ENCODE peak calls at places on chromosomes 6 and 20, in eight cellular contexts. One of them, this sample, is unnamed. For H3K4me1, the result is how much of the 10 kb centered on the place peaks cover.

GRCh38 chr6:108156180-108156937 is 9.5 kb upstream of the NR2E1 start:
- DNase-seq in mammary epithelial cell: peak
- DNase-seq in fibroblast of lung: no peak
- DNase-seq in K562: no peak
- DNase-seq in neural progenitor cell: peak
- DNase-seq in neuronal stem cell: no peak
- DNase-seq in astrocyte: no peak
- DNase-seq in MM.1S: no peak
- DNase-seq in this sample: no peak

GRCh38 chr6:80543598-80544181 is 437.2 kb downstream of the BCKDHB start:
- DNase-seq in fibroblast of lung: peak
- DNase-seq in K562: no peak
- DNase-seq in MM.1S: no peak
- DNase-seq in astrocyte: peak
- DNase-seq in mammary epithelial cell: peak
- DNase-seq in neuronal stem cell: no peak
- DNase-seq in neural progenitor cell: no peak
- DNase-seq in this sample: no peak

GRCh38 chr6:158142789-158143188 is 25.3 kb downstream of the SERAC1 start:
- DNase-seq in neuronal stem cell: no peak
- DNase-seq in astrocyte: peak
- DNase-seq in neural progenitor cell: no peak
- DNase-seq in MM.1S: no peak
- DNase-seq in mammary epithelial cell: peak
- DNase-seq in K562: no peak
- DNase-seq in fibroblast of lung: peak
- DNase-seq in this sample: no peak

GRCh38 chr6:106102034-106102433 is 15.9 kb downstream of the PRDM1 start:
- DNase-seq in MM.1S: peak
- DNase-seq in mammary epithelial cell: no peak
- DNase-seq in fibroblast of lung: no peak
- DNase-seq in neuronal stem cell: no peak
- DNase-seq in K562: no peak
- DNase-seq in neural progenitor cell: no peak
- DNase-seq in astrocyte: no peak
- DNase-seq in this sample: no peak

GRCh38 chr6:1598433-1598832 is 11.3 kb upstream of the FOXC1 start:
- DNase-seq in astrocyte: no peak
- DNase-seq in fibroblast of lung: no peak
- DNase-seq in mammary epithelial cell: no peak
- DNase-seq in MM.1S: no peak
- DNase-seq in neuronal stem cell: no peak
- DNase-seq in neural progenitor cell: no peak
- DNase-seq in K562: no peak
- DNase-seq in this sample: no peak

GRCh38 chr20:16864958-16865357 is 116.8 kb downstream of the OTOR start:
- DNase-seq in neuronal stem cell: no peak
- DNase-seq in neural progenitor cell: no peak
- DNase-seq in MM.1S: no peak
- DNase-seq in K562: no peak
- DNase-seq in astrocyte: peak
- DNase-seq in mammary epithelial cell: no peak
- DNase-seq in fibroblast of lung: no peak
- DNase-seq in this sample: no peak

GRCh38 chr6:111605100-111605748 is 454 bp downstream of the TRAF3IP2 start:
- DNase-seq in astrocyte: peak
- DNase-seq in mammary epithelial cell: peak
- DNase-seq in K562: peak
- DNase-seq in MM.1S: peak
- DNase-seq in neuronal stem cell: no peak
- DNase-seq in neural progenitor cell: peak
- DNase-seq in fibroblast of lung: peak
- DNase-seq in this sample: peak

GRCh38 chr6:35474978-35475570 is 6.9 kb downstream of the RPL10A start:
- DNase-seq in astrocyte: no peak
- DNase-seq in neural progenitor cell: no peak
- DNase-seq in neuronal stem cell: no peak
- DNase-seq in fibroblast of lung: no peak
- DNase-seq in MM.1S: no peak
- DNase-seq in K562: no peak
- DNase-seq in mammary epithelial cell: no peak
- DNase-seq in this sample: no peak

GRCh38 chr6:134806151-134806550 is 143.8 kb downstream of the ALDH8A1 start:
- DNase-seq in mammary epithelial cell: no peak
- DNase-seq in fibroblast of lung: no peak
- DNase-seq in neuronal stem cell: no peak
- DNase-seq in K562: no peak
- DNase-seq in neural progenitor cell: no peak
- DNase-seq in MM.1S: no peak
- DNase-seq in astrocyte: no peak
- DNase-seq in this sample: no peak

GRCh38 chr20:47070176-47070575 is 175.5 kb downstream of the EYA2 start:
- DNase-seq in neuronal stem cell: no peak
- DNase-seq in astrocyte: peak
- DNase-seq in mammary epithelial cell: no peak
- DNase-seq in neural progenitor cell: no peak
- DNase-seq in K562: no peak
- DNase-seq in fibroblast of lung: no peak
- DNase-seq in MM.1S: no peak
- DNase-seq in this sample: no peak

GRCh38 chr6:93437491-93437890 is 18.1 kb upstream of the EPHA7 start:
- DNase-seq in astrocyte: no peak
- DNase-seq in K562: no peak
- DNase-seq in fibroblast of lung: no peak
- DNase-seq in mammary epithelial cell: no peak
- DNase-seq in MM.1S: no peak
- DNase-seq in neuronal stem cell: no peak
- DNase-seq in neural progenitor cell: no peak
- DNase-seq in this sample: no peak

GRCh38 chr6:169793408-169793807 is 42.0 kb downstream of the ERMARD start:
- DNase-seq in K562: no peak
- DNase-seq in fibroblast of lung: no peak
- DNase-seq in MM.1S: no peak
- DNase-seq in neuronal stem cell: no peak
- DNase-seq in mammary epithelial cell: no peak
- DNase-seq in neural progenitor cell: no peak
- DNase-seq in astrocyte: no peak
- DNase-seq in this sample: no peak

GRCh38 chr20:24819331-24819965 is 129.6 kb upstream of the CST7 start:
- DNase-seq in neural progenitor cell: no peak
- DNase-seq in neuronal stem cell: no peak
- DNase-seq in mammary epithelial cell: no peak
- DNase-seq in fibroblast of lung: no peak
- DNase-seq in MM.1S: no peak
- DNase-seq in K562: no peak
- DNase-seq in astrocyte: no peak
- DNase-seq in this sample: no peak

GRCh38 chr20:25254571-25254970 is 6.7 kb downstream of the PYGB start:
- DNase-seq in neuronal stem cell: no peak
- DNase-seq in MM.1S: no peak
- DNase-seq in mammary epithelial cell: no peak
- DNase-seq in fibroblast of lung: no peak
- DNase-seq in K562: no peak
- DNase-seq in neural progenitor cell: peak
- DNase-seq in astrocyte: no peak
- DNase-seq in this sample: no peak

GRCh38 chr6:53302678-53303360 is 45.9 kb downstream of the ELOVL5 start:
- DNase-seq in astrocyte: peak
- DNase-seq in neural progenitor cell: no peak
- DNase-seq in neuronal stem cell: no peak
- DNase-seq in K562: no peak
- DNase-seq in fibroblast of lung: peak
- DNase-seq in MM.1S: peak
- DNase-seq in mammary epithelial cell: peak
- DNase-seq in this sample: no peak

GRCh38 chr20:14792915-14793314 is 455.5 kb upstream of the FLRT3 start:
- DNase-seq in mammary epithelial cell: no peak
- DNase-seq in K562: no peak
- DNase-seq in neuronal stem cell: no peak
- DNase-seq in astrocyte: no peak
- DNase-seq in neural progenitor cell: no peak
- DNase-seq in MM.1S: no peak
- DNase-seq in fibroblast of lung: no peak
- DNase-seq in this sample: no peak

GRCh38 chr6:54595844-54596243 is 250.7 kb upstream of the FAM83B start:
- DNase-seq in K562: no peak
- DNase-seq in neural progenitor cell: no peak
- DNase-seq in fibroblast of lung: peak
- DNase-seq in mammary epithelial cell: no peak
- DNase-seq in MM.1S: no peak
- DNase-seq in astrocyte: no peak
- DNase-seq in neuronal stem cell: no peak
- DNase-seq in this sample: no peak

GRCh38 chr20:57568088-57568896 is 7.4 kb downstream of the PCK1 start:
- DNase-seq in neural progenitor cell: no peak
- DNase-seq in mammary epithelial cell: no peak
- DNase-seq in K562: no peak
- DNase-seq in MM.1S: no peak
- DNase-seq in neuronal stem cell: no peak
- DNase-seq in fibroblast of lung: no peak
- DNase-seq in astrocyte: no peak
- DNase-seq in this sample: no peak

GRCh38 chr6:33295621-33296369 is 2.9 kb downstream of the RGL2 start:
- DNase-seq in astrocyte: no peak
- DNase-seq in MM.1S: no peak
- DNase-seq in K562: no peak
- DNase-seq in neuronal stem cell: no peak
- DNase-seq in neural progenitor cell: no peak
- DNase-seq in mammary epithelial cell: no peak
- DNase-seq in fibroblast of lung: no peak
- DNase-seq in this sample: no peak

GRCh38 chr20:695165-695866 is 19.7 kb upstream of the SCRT2 start:
- DNase-seq in mammary epithelial cell: no peak
- DNase-seq in fibroblast of lung: no peak
- DNase-seq in neuronal stem cell: no peak
- DNase-seq in astrocyte: peak
- DNase-seq in K562: no peak
- DNase-seq in neural progenitor cell: no peak
- DNase-seq in MM.1S: no peak
- DNase-seq in this sample: no peak

GRCh38 chr20:53658327-53658726 is 64.7 kb upstream of the ZNF217 start:
- DNase-seq in neuronal stem cell: no peak
- DNase-seq in fibroblast of lung: no peak
- DNase-seq in MM.1S: no peak
- DNase-seq in astrocyte: no peak
- DNase-seq in K562: no peak
- DNase-seq in neural progenitor cell: no peak
- DNase-seq in mammary epithelial cell: no peak
- DNase-seq in this sample: no peak
- H3K4me1 ChIP-seq in neuronal stem cell: under half
- H3K4me1 ChIP-seq in fibroblast of lung: under half
- H3K4me1 ChIP-seq in MM.1S: under half
- H3K4me1 ChIP-seq in astrocyte: under half
- H3K4me1 ChIP-seq in K562: under half
- H3K4me1 ChIP-seq in neural progenitor cell: under half
- H3K4me1 ChIP-seq in mammary epithelial cell: under half
- H3K4me1 ChIP-seq in this sample: under half

GRCh38 chr6:47187108-47187507 is 122.6 kb downstream of the TNFRSF21 start:
- DNase-seq in fibroblast of lung: no peak
- DNase-seq in MM.1S: no peak
- DNase-seq in mammary epithelial cell: no peak
- DNase-seq in neural progenitor cell: no peak
- DNase-seq in neuronal stem cell: no peak
- DNase-seq in astrocyte: no peak
- DNase-seq in K562: no peak
- DNase-seq in this sample: no peak

GRCh38 chr6:47188588-47189021 is 121.1 kb downstream of the TNFRSF21 start:
- DNase-seq in astrocyte: peak
- DNase-seq in fibroblast of lung: peak
- DNase-seq in neural progenitor cell: no peak
- DNase-seq in MM.1S: no peak
- DNase-seq in mammary epithelial cell: peak
- DNase-seq in neuronal stem cell: no peak
- DNase-seq in K562: no peak
- DNase-seq in this sample: no peak

GRCh38 chr6:47182291-47182957 is 127.3 kb downstream of the TNFRSF21 start:
- DNase-seq in neural progenitor cell: no peak
- DNase-seq in fibroblast of lung: no peak
- DNase-seq in mammary epithelial cell: no peak
- DNase-seq in K562: no peak
- DNase-seq in MM.1S: no peak
- DNase-seq in astrocyte: no peak
- DNase-seq in neuronal stem cell: no peak
- DNase-seq in this sample: no peak

GRCh38 chr6:47187883-47188587 is 121.7 kb downstream of the TNFRSF21 start:
- DNase-seq in neural progenitor cell: no peak
- DNase-seq in astrocyte: peak
- DNase-seq in mammary epithelial cell: no peak
- DNase-seq in K562: no peak
- DNase-seq in MM.1S: no peak
- DNase-seq in fibroblast of lung: peak
- DNase-seq in neuronal stem cell: no peak
- DNase-seq in this sample: no peak
- H3K9ac ChIP-seq in neural progenitor cell: no peak
- H3K9ac ChIP-seq in astrocyte: peak
- H3K9ac ChIP-seq in mammary epithelial cell: peak
- H3K9ac ChIP-seq in K562: no peak
- H3K9ac ChIP-seq in MM.1S: no peak
- H3K9ac ChIP-seq in fibroblast of lung: no peak
- H3K9ac ChIP-seq in neuronal stem cell: no peak
- H3K9ac ChIP-seq in this sample: no peak

GRCh38 chr6:136783021-136783420 is 9.3 kb downstream of the MAP3K5 start:
- DNase-seq in fibroblast of lung: no peak
- DNase-seq in neuronal stem cell: no peak
- DNase-seq in MM.1S: no peak
- DNase-seq in astrocyte: no peak
- DNase-seq in K562: no peak
- DNase-seq in mammary epithelial cell: no peak
- DNase-seq in neural progenitor cell: no peak
- DNase-seq in this sample: no peak
- H3K4me1 ChIP-seq in fibroblast of lung: under half
- H3K4me1 ChIP-seq in neuronal stem cell: under half
- H3K4me1 ChIP-seq in MM.1S: under half
- H3K4me1 ChIP-seq in astrocyte: under half
- H3K4me1 ChIP-seq in K562: under half
- H3K4me1 ChIP-seq in mammary epithelial cell: under half
- H3K4me1 ChIP-seq in neural progenitor cell: under half
- H3K4me1 ChIP-seq in this sample: under half

GRCh38 chr20:43913291-43914025 is 1.2 kb upstream of the TOX2 start:
- DNase-seq in neural progenitor cell: no peak
- DNase-seq in astrocyte: no peak
- DNase-seq in K562: no peak
- DNase-seq in mammary epithelial cell: no peak
- DNase-seq in fibroblast of lung: no peak
- DNase-seq in MM.1S: no peak
- DNase-seq in neuronal stem cell: no peak
- DNase-seq in this sample: no peak

GRCh38 chr20:43915209-43916072 is 789 bp downstream of the TOX2 start:
- DNase-seq in astrocyte: peak
- DNase-seq in neural progenitor cell: peak
- DNase-seq in MM.1S: no peak
- DNase-seq in K562: no peak
- DNase-seq in neuronal stem cell: no peak
- DNase-seq in fibroblast of lung: peak
- DNase-seq in mammary epithelial cell: no peak
- DNase-seq in this sample: no peak

GRCh38 chr20:43914286-43914685 is 366 bp upstream of the TOX2 start:
- DNase-seq in fibroblast of lung: no peak
- DNase-seq in K562: no peak
- DNase-seq in neural progenitor cell: no peak
- DNase-seq in MM.1S: no peak
- DNase-seq in neuronal stem cell: no peak
- DNase-seq in mammary epithelial cell: no peak
- DNase-seq in astrocyte: no peak
- DNase-seq in this sample: no peak

GRCh38 chr20:43916073-43916874 is 1.6 kb downstream of the TOX2 start:
- DNase-seq in K562: no peak
- DNase-seq in mammary epithelial cell: no peak
- DNase-seq in neuronal stem cell: no peak
- DNase-seq in fibroblast of lung: peak
- DNase-seq in neural progenitor cell: peak
- DNase-seq in astrocyte: no peak
- DNase-seq in MM.1S: no peak
- DNase-seq in this sample: no peak

GRCh38 chr20:43914697-43915208 is at the start of gene TOX2:
- DNase-seq in mammary epithelial cell: no peak
- DNase-seq in neuronal stem cell: no peak
- DNase-seq in MM.1S: peak
- DNase-seq in fibroblast of lung: peak
- DNase-seq in K562: peak
- DNase-seq in astrocyte: no peak
- DNase-seq in neural progenitor cell: peak
- DNase-seq in this sample: no peak
- H3K9ac ChIP-seq in mammary epithelial cell: no peak
- H3K9ac ChIP-seq in neuronal stem cell: peak
- H3K9ac ChIP-seq in MM.1S: peak
- H3K9ac ChIP-seq in fibroblast of lung: peak
- H3K9ac ChIP-seq in K562: no peak
- H3K9ac ChIP-seq in astrocyte: peak
- H3K9ac ChIP-seq in neural progenitor cell: no peak
- H3K9ac ChIP-seq in this sample: peak

This sample was measured in NT2/D1.